ENCODE peak calls at places on chromosomes 12 and 14, in four cellular contexts. Z is HepG2, Y is K562, Q is GM12878. P is an unnamed sample.
A peak's percentile ranks its signal among the peaks of the same experiment; 100 is the strongest.

GRCh38 chr12:31231611-31232360 is 94.2 kb downstream of the SINHCAF start:
- DNase-seq in Y (no peak), Z (no peak), Q (no peak), P (no peak)

GRCh38 chr12:30962047-30962446 is 35.5 kb downstream of the TSPAN11 start:
- DNase-seq in Q (no peak), Y (no peak), Z (no peak), P (no peak)

GRCh38 chr12:82609234-82609914 is 77.3 kb upstream of the TMTC2 start:
- DNase-seq in Q (no peak), Y (no peak), Z (no peak), P (no peak)

GRCh38 chr14:75689012-75689411 is 28.0 kb downstream of the TTLL5 start:
- DNase-seq in Z (no peak), Y (no peak), Q (no peak), P (no peak)

GRCh38 chr12:11902525-11902875 is 168.2 kb upstream of the BCL2L14 start:
- DNase-seq in Q (no peak), Y (no peak), Z (no peak), P (no peak)

GRCh38 chr14:46259536-46259935 is 392.0 kb downstream of the RPL10L start:
- DNase-seq in Y (no peak), Z (no peak), Q (no peak), P (peak; percentile 22)

GRCh38 chr14:101131451-101131916 is 228.0 kb upstream of the RTL1 start:
- DNase-seq in Q (no peak), Y (no peak), Z (no peak), P (no peak)

GRCh38 chr12:80135624-80136023 is 36.3 kb downstream of the OTOGL start:
- DNase-seq in Z (no peak), Q (no peak), Y (no peak), P (no peak)

GRCh38 chr14:54564799-54565235 is 2.1 kb upstream of the SAMD4A start:
- DNase-seq in Q (no peak), Z (peak; percentile 13), Y (no peak), P (no peak)

GRCh38 chr12:101305226-101305779 is 25.4 kb downstream of the UTP20 start:
- DNase-seq in Q (no peak), Y (no peak), Z (no peak), P (no peak)

GRCh38 chr14:104898870-104899510 is 25.7 kb upstream of the PLD4 start:
- DNase-seq in Y (no peak), Z (no peak), Q (no peak), P (no peak)

DNA sequence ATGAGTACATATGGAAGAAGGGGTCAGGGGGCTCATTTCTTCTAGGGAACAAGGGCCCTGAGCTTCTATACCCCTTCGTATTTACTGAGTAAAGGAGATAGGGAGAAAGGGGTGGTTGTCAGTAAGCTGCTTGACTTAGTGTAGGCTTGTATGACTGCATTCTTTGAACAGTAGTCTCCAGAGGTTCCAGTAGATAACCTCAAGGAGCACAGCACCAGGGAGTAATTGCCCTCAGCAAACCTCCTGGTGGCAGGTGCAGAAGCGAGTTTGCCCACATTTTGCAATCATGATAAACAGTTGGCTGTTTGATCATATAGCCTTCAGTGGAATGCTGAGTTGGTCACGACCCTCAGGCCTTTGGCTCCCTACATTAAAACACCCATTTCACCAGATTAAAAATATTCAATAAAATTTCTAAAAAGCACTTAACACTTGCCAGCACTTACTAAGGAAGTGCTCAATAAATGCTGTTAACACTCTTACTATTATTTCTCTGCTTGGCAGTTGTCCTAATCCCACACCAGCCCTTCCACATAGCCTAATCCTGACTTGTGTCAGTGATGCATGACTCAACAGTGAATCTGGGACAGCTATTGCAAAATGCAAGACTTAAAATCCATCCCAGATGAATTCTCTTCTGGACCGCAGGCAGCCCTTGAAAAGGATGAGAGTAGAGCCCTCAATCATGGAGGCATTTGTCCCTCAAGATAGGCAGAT is 3.7 kb upstream of the DHRS4L2 start:
- DNase-seq in Z (peak; percentile 36), Q (no peak), Y (no peak), P (no peak)
- TF ChIP-seq CREM in Z (no peak), Q (no peak), Y (no peak), P (no peak)

GRCh38 chr14:65204056-65204455 is 101.7 kb upstream of the MAX start:
- DNase-seq in Z (no peak), Q (no peak), Y (no peak), P (no peak)

GRCh38 chr14:65203574-65203973 is 101.3 kb upstream of the MAX start:
- DNase-seq in Z (no peak), Y (no peak), Q (no peak), P (no peak)

GRCh38 chr14:65208548-65208947 is 106.2 kb upstream of the MAX start:
- DNase-seq in Y (no peak), Q (no peak), Z (no peak), P (no peak)

GRCh38 chr14:65206078-65206447 is 103.7 kb upstream of the MAX start:
- DNase-seq in Q (no peak), Z (no peak), Y (no peak), P (no peak)

DNA sequence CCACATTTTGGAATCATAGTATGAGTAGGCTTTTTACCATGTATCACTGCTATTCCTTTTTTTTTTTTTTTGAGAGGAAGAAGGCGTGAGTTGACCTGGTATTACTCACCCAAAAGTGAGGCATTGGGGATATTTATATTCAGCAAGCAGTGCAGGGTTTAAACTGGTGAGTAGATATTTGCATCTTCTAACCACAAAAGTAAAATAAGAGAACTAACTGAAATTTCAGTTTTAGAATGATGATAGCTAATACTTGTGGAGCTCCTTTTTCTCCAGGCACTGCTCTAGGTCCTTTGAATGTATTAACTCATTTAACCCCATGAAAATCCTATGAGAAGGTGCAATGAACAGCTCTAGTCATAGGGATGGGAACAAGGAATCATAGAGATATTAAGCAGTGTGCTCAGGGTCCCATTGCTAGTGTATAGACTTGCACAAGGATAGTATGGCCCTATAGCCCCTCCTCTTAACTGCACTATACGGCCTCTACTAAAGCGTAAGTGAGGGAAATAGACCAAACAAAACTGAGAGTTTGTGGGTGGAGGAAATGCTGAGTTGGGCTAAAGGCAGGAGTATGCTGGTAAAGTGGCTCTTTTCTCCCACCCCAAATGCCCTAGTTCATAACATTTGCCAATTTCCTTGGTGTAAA is 104.3 kb upstream of the MAX start:
- DNase-seq in Y (no peak), Z (no peak), Q (peak; percentile 88), P (no peak)
- TF ChIP-seq CREM in Y (no peak), Z (no peak), Q (peak; percentile 82), P (no peak)

GRCh38 chr12:103930787-103931536 is 752 bp downstream of the HSP90B1 start:
- DNase-seq in Q (no peak), Y (peak; percentile 72), Z (peak; percentile 13), P (peak; percentile 28)
- TF ChIP-seq CREM in Q (no peak), Y (no peak), Z (no peak), P (no peak)

GRCh38 chr12:109393437-109394345 is 46.0 kb downstream of the MYO1H start:
- DNase-seq in Z (peak; percentile 35), Y (peak; percentile 75), Q (no peak), P (peak; percentile 45)
- TF ChIP-seq CREM in Z (no peak), Y (peak; percentile 43), Q (no peak), P (no peak)

GRCh38 chr12:130764073-130764472 is 48.0 kb upstream of the RIMBP2 start:
- DNase-seq in Y (no peak), Z (no peak), Q (peak; percentile 53), P (no peak)

GRCh38 chr12:130762319-130762675 is 46.2 kb upstream of the RIMBP2 start:
- DNase-seq in Z (no peak), Y (no peak), Q (no peak), P (no peak)

GRCh38 chr12:130766470-130766869 is 50.4 kb upstream of the RIMBP2 start:
- DNase-seq in Z (no peak), Q (no peak), Y (no peak), P (no peak)

GRCh38 chr12:130765186-130765659 is 49.1 kb upstream of the RIMBP2 start:
- DNase-seq in Z (no peak), Y (no peak), Q (no peak), P (no peak)

DNA sequence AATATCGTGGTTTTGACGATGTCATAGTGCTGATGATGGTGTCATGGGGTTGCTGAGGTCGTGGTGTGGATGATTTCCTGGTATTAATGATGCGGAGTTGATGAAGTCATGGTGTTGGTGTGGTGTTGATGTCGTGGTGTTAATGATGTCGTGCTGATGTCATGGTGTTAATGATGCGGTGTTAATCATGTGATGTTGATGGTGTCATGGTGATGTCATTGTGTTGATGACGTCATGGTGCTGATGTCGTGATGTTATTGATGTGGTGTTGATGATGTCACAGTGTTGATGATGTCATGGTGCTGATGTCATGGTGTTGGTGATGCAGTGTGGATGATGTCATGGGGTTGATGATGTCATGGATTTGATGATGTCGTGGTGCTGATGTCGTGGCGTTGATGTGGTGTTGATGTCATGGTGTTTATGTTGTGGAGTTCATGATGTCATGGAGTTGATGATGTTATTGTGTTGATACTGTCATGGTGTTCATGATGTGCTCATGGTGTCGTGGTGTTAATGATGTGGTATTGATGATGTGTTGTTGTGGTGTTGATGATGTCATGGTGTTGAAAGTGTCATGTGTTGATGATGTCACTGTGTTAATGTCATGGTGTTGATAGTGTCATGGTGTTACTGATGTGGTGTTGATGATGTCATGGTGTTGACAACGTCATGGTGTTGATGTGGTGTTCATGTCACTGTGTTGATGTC is 48.5 kb upstream of the RIMBP2 start:
- DNase-seq in Q (peak; percentile 59), Y (peak; percentile 29), Z (no peak), P (no peak)
- TF ChIP-seq CREM in Q (peak; percentile 88), Y (peak; percentile 97), Z (peak; percentile 26), P (no peak)

GRCh38 chr14:92651106-92651792 is 97.2 kb downstream of the LGMN start:
- DNase-seq in Z (no peak), Q (peak; percentile 76), Y (no peak), P (no peak)

GRCh38 chr14:92651793-92652382 is 96.5 kb downstream of the LGMN start:
- DNase-seq in Q (no peak), Y (no peak), Z (no peak), P (no peak)

GRCh38 chr14:92653162-92653651 is 95.2 kb downstream of the LGMN start:
- DNase-seq in Z (no peak), Y (no peak), Q (no peak), P (no peak)

GRCh38 chr14:92654206-92654901 is 94.1 kb downstream of the LGMN start:
- DNase-seq in Z (no peak), Y (no peak), Q (no peak), P (no peak)

DNA sequence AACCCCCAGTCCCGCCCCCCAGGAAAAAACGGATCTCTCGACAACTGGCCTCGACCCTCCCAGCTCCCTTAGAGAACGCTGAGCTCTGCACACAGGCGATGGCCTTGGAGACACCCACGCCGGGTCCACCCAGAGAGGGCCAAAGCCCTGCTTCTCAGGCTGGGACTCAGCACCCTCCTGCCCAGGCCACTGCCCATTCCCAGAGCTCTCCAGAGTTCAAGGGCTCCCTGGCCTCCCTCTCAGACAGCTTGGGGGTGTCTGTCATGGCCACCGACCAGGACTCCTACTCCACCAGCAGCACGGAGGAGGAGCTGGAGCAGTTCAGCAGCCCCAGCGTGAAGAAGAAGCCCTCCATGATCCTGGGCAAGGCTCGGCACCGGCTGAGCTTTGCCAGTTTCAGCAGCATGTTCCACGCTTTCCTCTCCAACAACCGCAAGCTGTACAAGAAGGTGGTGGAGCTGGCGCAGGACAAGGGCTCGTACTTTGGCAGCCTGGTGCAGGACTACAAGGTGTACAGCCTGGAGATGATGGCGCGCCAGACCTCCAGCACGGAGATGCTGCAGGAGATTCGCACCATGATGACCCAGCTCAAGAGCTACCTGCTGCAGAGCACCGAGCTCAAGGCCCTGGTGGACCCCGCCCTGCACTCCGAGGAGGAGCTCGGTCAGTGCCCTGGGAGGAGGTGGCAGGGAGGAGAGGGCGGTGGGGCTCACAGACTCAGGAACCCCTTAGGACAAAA is 95.8 kb downstream of the LGMN start:
- DNase-seq in Q (no peak), Z (no peak), Y (no peak), P (no peak)
- TF ChIP-seq CREM in Q (no peak), Z (no peak), Y (no peak), P (no peak)